ENCODE peak calls at places on chromosomes 2 and 18, in six cellular contexts. One of them, this sample, is unnamed.
A peak's percentile ranks its signal among the peaks of the same experiment; 100 is the strongest.

GRCh38 chr2:111185496-111186022 is 64.8 kb downstream of the BCL2L11 start:
- DNase-seq in choroid plexus epithelial cell: no peak
- DNase-seq in HFF-Myc: no peak
- DNase-seq in fibroblast of the aortic adventitia: no peak
- DNase-seq in body of pancreas: peak; percentile 91
- DNase-seq in right cardiac atrium: no peak
- DNase-seq in this sample: no peak

GRCh38 chr2:184562532-184562931 is 35.8 kb upstream of the ZNF804A start:
- DNase-seq in choroid plexus epithelial cell: peak; percentile 39
- DNase-seq in HFF-Myc: no peak
- DNase-seq in fibroblast of the aortic adventitia: peak; percentile 48
- DNase-seq in body of pancreas: no peak
- DNase-seq in right cardiac atrium: no peak
- DNase-seq in this sample: no peak

GRCh38 chr2:36339819-36340218 is 15.8 kb upstream of the CRIM1 start:
- DNase-seq in choroid plexus epithelial cell: peak; percentile 77
- DNase-seq in HFF-Myc: no peak
- DNase-seq in fibroblast of the aortic adventitia: peak; percentile 47
- DNase-seq in body of pancreas: no peak
- DNase-seq in right cardiac atrium: no peak
- DNase-seq in this sample: no peak

GRCh38 chr2:127577208-127577475 is 41.7 kb downstream of the MYO7B start:
- DNase-seq in choroid plexus epithelial cell: no peak
- DNase-seq in HFF-Myc: no peak
- DNase-seq in fibroblast of the aortic adventitia: no peak
- DNase-seq in body of pancreas: no peak
- DNase-seq in right cardiac atrium: no peak
- DNase-seq in this sample: no peak

GRCh38 chr2:5690718-5691658 is 1.2 kb upstream of the SOX11 start:
- DNase-seq in choroid plexus epithelial cell: peak; percentile 34
- DNase-seq in HFF-Myc: no peak
- DNase-seq in fibroblast of the aortic adventitia: no peak
- DNase-seq in body of pancreas: no peak
- DNase-seq in right cardiac atrium: no peak
- DNase-seq in this sample: peak; percentile 72

GRCh38 chr18:23437357-23438045 is 15.6 kb upstream of the RIOK3 start:
- DNase-seq in choroid plexus epithelial cell: peak; percentile 75
- DNase-seq in HFF-Myc: peak; percentile 25
- DNase-seq in fibroblast of the aortic adventitia: peak; percentile 63
- DNase-seq in body of pancreas: peak; percentile 87
- DNase-seq in right cardiac atrium: peak; percentile 90
- DNase-seq in this sample: peak; percentile 79

GRCh38 chr2:163878718-163879117 is 142.9 kb upstream of the FIGN start:
- DNase-seq in choroid plexus epithelial cell: peak; percentile 46
- DNase-seq in HFF-Myc: peak; percentile 3
- DNase-seq in fibroblast of the aortic adventitia: peak; percentile 37
- DNase-seq in body of pancreas: peak; percentile 65
- DNase-seq in right cardiac atrium: no peak
- DNase-seq in this sample: peak; percentile 5

GRCh38 chr18:961644-962355 is 57.1 kb downstream of the ADCYAP1 start:
- DNase-seq in choroid plexus epithelial cell: peak; percentile 68
- DNase-seq in HFF-Myc: peak; percentile 29
- DNase-seq in fibroblast of the aortic adventitia: peak; percentile 80
- DNase-seq in body of pancreas: peak; percentile 37
- DNase-seq in right cardiac atrium: no peak
- DNase-seq in this sample: peak; percentile 12

GRCh38 chr18:48673456-48674197 is 134.8 kb downstream of the CTIF start:
- DNase-seq in choroid plexus epithelial cell: peak; percentile 30
- DNase-seq in HFF-Myc: no peak
- DNase-seq in fibroblast of the aortic adventitia: no peak
- DNase-seq in body of pancreas: no peak
- DNase-seq in right cardiac atrium: no peak
- DNase-seq in this sample: no peak

DNA sequence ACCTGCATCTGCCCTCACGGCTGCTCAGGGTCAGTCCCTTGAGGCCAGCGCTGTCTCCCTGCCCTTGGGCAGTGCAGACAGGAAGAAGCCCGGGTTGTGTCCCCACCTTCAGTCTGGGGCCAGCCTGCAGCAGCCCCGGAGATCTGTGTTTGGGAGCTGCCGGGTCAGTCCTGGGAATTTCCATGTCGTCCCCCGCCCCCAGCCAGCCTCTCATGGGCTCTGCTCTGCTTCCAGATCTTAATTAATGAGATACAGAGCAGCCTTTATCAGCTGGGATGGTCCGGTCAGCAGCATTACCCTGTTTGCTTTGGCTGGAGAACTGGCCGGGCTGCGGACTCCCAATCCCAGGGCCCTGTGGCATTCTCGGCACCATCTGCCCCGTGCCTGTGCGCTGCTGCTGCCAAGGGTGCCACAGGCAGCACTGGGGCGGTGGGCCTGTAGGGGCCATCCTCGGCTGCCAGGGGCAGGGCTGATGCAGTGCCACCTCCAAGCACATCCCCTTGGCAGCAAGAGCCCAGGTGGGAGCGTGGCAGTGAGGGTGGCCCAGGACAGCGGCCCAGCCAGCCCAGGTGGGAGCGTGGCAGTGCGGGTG is 2.4 kb downstream of the BOK start:
- DNase-seq in choroid plexus epithelial cell: no peak
- DNase-seq in HFF-Myc: no peak
- DNase-seq in fibroblast of the aortic adventitia: peak; percentile 58
- DNase-seq in body of pancreas: peak; percentile 20
- DNase-seq in right cardiac atrium: no peak
- DNase-seq in this sample: peak; percentile 59
- H3K4me3 ChIP-seq in choroid plexus epithelial cell: peak overlapping the region; percentile 22
- H3K4me3 ChIP-seq in HFF-Myc: peak overlapping the region; percentile 65
- H3K4me3 ChIP-seq in fibroblast of the aortic adventitia: peak overlapping the region; percentile 70
- H3K4me3 ChIP-seq in body of pancreas: no peak overlapping the region
- H3K4me3 ChIP-seq in right cardiac atrium: no peak overlapping the region
- H3K4me3 ChIP-seq in this sample: no peak overlapping the region

DNA sequence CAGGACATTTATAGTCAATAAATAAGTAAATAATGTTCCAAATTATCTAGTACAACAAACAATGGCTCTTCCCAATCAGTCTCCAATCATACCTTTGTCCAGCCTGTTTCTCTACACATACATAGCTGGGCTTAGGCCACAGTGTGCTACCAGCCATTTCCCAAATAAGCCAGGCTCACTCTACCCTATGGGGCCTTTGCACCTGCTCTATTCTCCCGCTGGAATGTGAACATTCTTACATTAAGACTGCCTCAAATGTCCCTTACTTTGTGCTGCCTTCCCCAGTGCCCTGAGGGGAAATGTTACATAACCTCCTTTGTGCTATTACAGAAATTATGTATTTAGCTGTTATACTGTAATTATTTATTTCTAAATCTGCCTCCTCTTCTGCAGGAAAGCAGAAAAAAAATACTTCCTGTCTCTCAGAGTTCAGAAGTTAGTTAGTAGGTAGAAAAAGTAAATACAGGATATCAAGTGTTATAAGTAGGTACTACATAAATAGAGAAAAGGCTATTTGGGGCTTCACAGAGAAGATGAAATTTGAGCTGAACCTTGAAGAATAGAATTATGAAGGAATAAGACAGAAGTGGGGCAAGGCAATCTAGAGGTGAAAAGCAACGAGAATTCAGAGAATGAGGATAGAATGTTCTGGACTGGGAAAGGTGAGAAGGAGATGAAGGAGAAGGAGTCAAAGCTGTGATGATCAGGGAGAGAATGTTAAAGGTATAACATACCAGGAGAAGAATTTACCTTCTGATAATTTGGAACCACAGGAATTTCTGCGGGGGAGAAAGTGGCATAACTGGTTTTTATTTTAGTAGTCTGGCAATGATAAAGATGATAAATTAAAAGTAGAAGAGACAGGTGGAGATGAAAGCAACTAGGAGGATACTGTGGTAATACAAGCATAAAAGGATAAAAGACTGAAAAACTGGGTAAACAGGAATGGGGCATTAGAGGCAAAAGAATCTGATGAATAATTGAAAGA is 37.0 kb downstream of the ROCK1 start:
- DNase-seq in choroid plexus epithelial cell: no peak
- DNase-seq in HFF-Myc: no peak
- DNase-seq in fibroblast of the aortic adventitia: no peak
- DNase-seq in body of pancreas: no peak
- DNase-seq in right cardiac atrium: no peak
- DNase-seq in this sample: no peak
- H3K4me3 ChIP-seq in choroid plexus epithelial cell: no peak overlapping the region
- H3K4me3 ChIP-seq in HFF-Myc: no peak overlapping the region
- H3K4me3 ChIP-seq in fibroblast of the aortic adventitia: no peak overlapping the region
- H3K4me3 ChIP-seq in body of pancreas: no peak overlapping the region
- H3K4me3 ChIP-seq in right cardiac atrium: no peak overlapping the region
- H3K4me3 ChIP-seq in this sample: no peak overlapping the region

GRCh38 chr2:74646201-74646600 is 1.9 kb downstream of the M1AP start:
- DNase-seq in choroid plexus epithelial cell: peak; percentile 22
- DNase-seq in HFF-Myc: no peak
- DNase-seq in fibroblast of the aortic adventitia: no peak
- DNase-seq in body of pancreas: no peak
- DNase-seq in right cardiac atrium: no peak
- DNase-seq in this sample: no peak

GRCh38 chr2:74653589-74653984 is 460 bp upstream of the SEMA4F start:
- DNase-seq in choroid plexus epithelial cell: no peak
- DNase-seq in HFF-Myc: no peak
- DNase-seq in fibroblast of the aortic adventitia: no peak
- DNase-seq in body of pancreas: no peak
- DNase-seq in right cardiac atrium: no peak
- DNase-seq in this sample: no peak

GRCh38 chr2:74646829-74647482 is 1.2 kb downstream of the M1AP start:
- DNase-seq in choroid plexus epithelial cell: no peak
- DNase-seq in HFF-Myc: no peak
- DNase-seq in fibroblast of the aortic adventitia: peak; percentile 5
- DNase-seq in body of pancreas: no peak
- DNase-seq in right cardiac atrium: no peak
- DNase-seq in this sample: no peak

GRCh38 chr2:74648009-74648443 is at the start of gene M1AP:
- DNase-seq in choroid plexus epithelial cell: no peak
- DNase-seq in HFF-Myc: no peak
- DNase-seq in fibroblast of the aortic adventitia: no peak
- DNase-seq in body of pancreas: peak; percentile 25
- DNase-seq in right cardiac atrium: no peak
- DNase-seq in this sample: no peak
- H3K4me3 ChIP-seq in choroid plexus epithelial cell: peak within 1 kb of the TSS; percentile 41
- H3K4me3 ChIP-seq in HFF-Myc: no peak within 1 kb of the TSS
- H3K4me3 ChIP-seq in fibroblast of the aortic adventitia: no peak within 1 kb of the TSS
- H3K4me3 ChIP-seq in body of pancreas: no peak within 1 kb of the TSS
- H3K4me3 ChIP-seq in right cardiac atrium: no peak within 1 kb of the TSS
- H3K4me3 ChIP-seq in this sample: no peak within 1 kb of the TSS

GRCh38 chr2:40106061-40106460 is 327.0 kb upstream of the THUMPD2 start:
- DNase-seq in choroid plexus epithelial cell: no peak
- DNase-seq in HFF-Myc: no peak
- DNase-seq in fibroblast of the aortic adventitia: no peak
- DNase-seq in body of pancreas: no peak
- DNase-seq in right cardiac atrium: no peak
- DNase-seq in this sample: peak; percentile 24

GRCh38 chr2:40103163-40103562 is 324.1 kb upstream of the THUMPD2 start:
- DNase-seq in choroid plexus epithelial cell: peak; percentile 75
- DNase-seq in HFF-Myc: no peak
- DNase-seq in fibroblast of the aortic adventitia: peak; percentile 73
- DNase-seq in body of pancreas: no peak
- DNase-seq in right cardiac atrium: no peak
- DNase-seq in this sample: no peak

GRCh38 chr2:40103590-40103989 is 324.5 kb upstream of the THUMPD2 start:
- DNase-seq in choroid plexus epithelial cell: peak; percentile 53
- DNase-seq in HFF-Myc: no peak
- DNase-seq in fibroblast of the aortic adventitia: peak; percentile 71
- DNase-seq in body of pancreas: no peak
- DNase-seq in right cardiac atrium: no peak
- DNase-seq in this sample: peak; percentile 40

GRCh38 chr2:40101076-40101688 is 322.1 kb upstream of the THUMPD2 start:
- DNase-seq in choroid plexus epithelial cell: peak; percentile 68
- DNase-seq in HFF-Myc: no peak
- DNase-seq in fibroblast of the aortic adventitia: peak; percentile 57
- DNase-seq in body of pancreas: no peak
- DNase-seq in right cardiac atrium: no peak
- DNase-seq in this sample: no peak

GRCh38 chr2:40105593-40105992 is 326.5 kb upstream of the THUMPD2 start:
- DNase-seq in choroid plexus epithelial cell: no peak
- DNase-seq in HFF-Myc: no peak
- DNase-seq in fibroblast of the aortic adventitia: peak; percentile 53
- DNase-seq in body of pancreas: no peak
- DNase-seq in right cardiac atrium: no peak
- DNase-seq in this sample: peak; percentile 73
- H3K4me3 ChIP-seq in choroid plexus epithelial cell: no peak overlapping the region
- H3K4me3 ChIP-seq in HFF-Myc: no peak overlapping the region
- H3K4me3 ChIP-seq in fibroblast of the aortic adventitia: no peak overlapping the region
- H3K4me3 ChIP-seq in body of pancreas: no peak overlapping the region
- H3K4me3 ChIP-seq in right cardiac atrium: no peak overlapping the region
- H3K4me3 ChIP-seq in this sample: peak overlapping the region; percentile 14

DNA sequence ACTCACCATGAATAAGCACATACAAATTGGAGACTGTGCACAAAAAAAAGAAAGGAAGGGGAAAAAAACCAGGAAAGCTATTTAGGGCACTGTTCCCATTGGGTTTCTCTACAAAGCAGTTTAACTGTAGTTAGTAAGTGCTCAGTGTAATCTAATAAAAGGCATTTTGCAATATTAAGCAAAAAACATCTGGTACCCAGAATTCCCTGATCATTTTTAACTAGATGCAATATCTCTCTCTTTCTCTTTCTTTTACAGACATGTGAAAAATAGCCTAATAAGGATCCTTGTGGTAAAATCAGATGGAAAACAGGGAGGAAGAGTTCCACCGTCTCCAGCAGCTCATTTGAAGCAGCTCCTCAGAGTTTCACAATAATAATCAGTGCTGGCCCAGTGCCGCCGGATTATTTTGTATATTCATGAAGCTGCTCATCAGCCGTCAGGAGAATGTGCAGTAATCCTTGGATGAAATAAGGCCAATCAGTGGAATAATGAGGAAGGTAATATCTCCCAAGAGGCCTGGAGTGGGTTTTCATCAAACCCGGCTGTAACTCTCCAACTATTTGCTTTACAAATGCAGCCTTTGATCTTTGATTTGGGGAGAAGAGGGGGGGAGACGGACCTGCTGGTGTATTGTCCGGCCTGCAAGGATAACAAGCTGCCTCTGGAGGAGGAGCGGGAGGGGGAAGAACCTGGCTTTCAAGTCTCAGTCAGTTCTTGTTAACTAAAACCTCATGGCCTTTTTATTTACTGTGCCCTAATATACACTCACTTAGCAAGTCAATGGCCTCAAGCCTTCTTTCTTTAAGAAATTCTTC is 227.6 kb upstream of the SMIM21 start:
- DNase-seq in choroid plexus epithelial cell: no peak
- DNase-seq in HFF-Myc: no peak
- DNase-seq in fibroblast of the aortic adventitia: no peak
- DNase-seq in body of pancreas: peak; percentile 21
- DNase-seq in right cardiac atrium: no peak
- DNase-seq in this sample: no peak
- H3K4me3 ChIP-seq in choroid plexus epithelial cell: no peak overlapping the region
- H3K4me3 ChIP-seq in HFF-Myc: no peak overlapping the region
- H3K4me3 ChIP-seq in fibroblast of the aortic adventitia: no peak overlapping the region
- H3K4me3 ChIP-seq in body of pancreas: no peak overlapping the region
- H3K4me3 ChIP-seq in right cardiac atrium: no peak overlapping the region
- H3K4me3 ChIP-seq in this sample: no peak overlapping the region